ENCODE peak calls at places on chromosome 7, in five cellular contexts. R, P, T, A and B are unnamed samples.
A peak's percentile ranks its signal among the peaks of the same experiment; 100 is the strongest.

GRCh38 chr7:135905355-135905754 is 71.8 kb downstream of the MTPN start:
- DNase-seq in R (no peak), T (no peak), A (no peak), P (no peak), B (no peak)

GRCh38 chr7:157276731-157277562 is 59.9 kb upstream of the DNAJB6 start:
- DNase-seq in T (peak; percentile 46), A (peak; percentile 71), P (no peak), R (peak; percentile 71), B (no peak)

GRCh38 chr7:16644987-16645592 is 464 bp downstream of the ANKMY2 start:
- DNase-seq in A (peak; percentile 75), R (peak; percentile 72), P (peak; percentile 49), T (peak; percentile 52), B (no peak)

GRCh38 chr7:36406156-36406555 is 16.5 kb downstream of the ANLN start:
- DNase-seq in P (no peak), A (no peak), T (no peak), R (peak; percentile 10), B (no peak)

GRCh38 chr7:2033586-2034135 is 199.1 kb downstream of the MAD1L1 start:
- DNase-seq in R (no peak), T (no peak), P (no peak), A (peak; percentile 39), B (no peak)

GRCh38 chr7:2508327-2509231 is 11.0 kb upstream of the LFNG start:
- DNase-seq in T (no peak), P (no peak), A (peak; percentile 95), R (no peak), B (no peak)

GRCh38 chr7:3493499-3493898 is 192.4 kb downstream of the SDK1 start:
- DNase-seq in T (no peak), A (no peak), P (no peak), R (no peak), B (no peak)

GRCh38 chr7:55140221-55140980 is 121.6 kb downstream of the EGFR start:
- DNase-seq in T (no peak), A (no peak), R (no peak), P (no peak), B (no peak)

GRCh38 chr7:130154501-130155317 is 50.5 kb downstream of the TMEM209 start:
- DNase-seq in R (peak; percentile 89), T (peak; percentile 84), P (no peak), A (peak; percentile 83), B (peak; percentile 37)

GRCh38 chr7:112452102-112452888 is 2.0 kb downstream of the IFRD1 start:
- DNase-seq in R (no peak), P (peak; percentile 21), A (no peak), T (peak; percentile 51), B (no peak)

GRCh38 chr7:80294321-80294720 is 159.7 kb downstream of the GNAI1 start:
- DNase-seq in A (no peak), T (no peak), R (no peak), P (no peak), B (no peak)

GRCh38 chr7:123324283-123324682 is 124.5 kb upstream of the SLC13A1 start:
- DNase-seq in R (no peak), T (no peak), P (no peak), A (no peak), B (no peak)

GRCh38 chr7:100053201-100053600 is 3.6 kb downstream of the ZSCAN21 start:
- DNase-seq in T (no peak), R (peak; percentile 78), A (peak; percentile 9), P (peak; percentile 64), B (no peak)

GRCh38 chr7:2431260-2431867 is 28.0 kb downstream of the CHST12 start:
- DNase-seq in R (peak; percentile 89), T (peak; percentile 85), P (peak; percentile 21), A (no peak), B (no peak)

GRCh38 chr7:44281811-44282600 is 43.4 kb downstream of the CAMK2B start:
- DNase-seq in A (peak; percentile 56), P (no peak), R (peak; percentile 48), T (no peak), B (no peak)

GRCh38 chr7:36141850-36142249 is 11.2 kb upstream of the EEPD1 start:
- DNase-seq in P (no peak), T (no peak), A (no peak), R (no peak), B (no peak)

GRCh38 chr7:85068796-85069195 is 118.1 kb downstream of the SEMA3D start:
- DNase-seq in P (no peak), R (no peak), A (no peak), T (no peak), B (no peak)

GRCh38 chr7:106848851-106849442 is 16.1 kb upstream of the PIK3CG start:
- DNase-seq in A (no peak), T (no peak), R (no peak), P (no peak), B (no peak)

GRCh38 chr7:38950309-38950708 is 27.4 kb upstream of the POU6F2 start:
- DNase-seq in A (no peak), P (no peak), R (no peak), T (no peak), B (no peak)

GRCh38 chr7:130491841-130492518 is at the start of gene MEST:
- DNase-seq in R (peak; percentile 72), T (peak; percentile 59), A (peak; percentile 78), P (no peak), B (no peak)

GRCh38 chr7:122846591-122846990 is 39.7 kb downstream of the CADPS2 start:
- DNase-seq in A (no peak), R (no peak), P (no peak), T (no peak), B (no peak)

GRCh38 chr7:17369686-17370426 is 71.4 kb downstream of the AHR start:
- DNase-seq in P (peak; percentile 41), T (no peak), A (no peak), R (no peak), B (no peak)

GRCh38 chr7:125651823-125652528 is 722.4 kb upstream of the POT1 start:
- DNase-seq in P (no peak), A (no peak), R (peak; percentile 3), T (no peak), B (no peak)

GRCh38 chr7:16062269-16062668 is 359.1 kb downstream of the CRPPA start:
- DNase-seq in R (no peak), P (no peak), T (no peak), A (no peak), B (no peak)

GRCh38 chr7:103524042-103524907 is 78.3 kb upstream of the SLC26A5 start:
- DNase-seq in A (no peak), T (no peak), P (peak; percentile 7), R (peak; percentile 15), B (no peak)

GRCh38 chr7:87570178-87570577 is 30.5 kb downstream of the ABCB1 start:
- DNase-seq in R (no peak), P (no peak), A (no peak), T (no peak), B (no peak)

GRCh38 chr7:116731019-116731388 is 59.0 kb downstream of the MET start:
- DNase-seq in T (no peak), P (no peak), R (no peak), A (no peak), B (no peak)

GRCh38 chr7:116732788-116733709 is 61.1 kb downstream of the MET start:
- DNase-seq in T (no peak), R (no peak), P (no peak), A (no peak), B (no peak)

GRCh38 chr7:116731737-116732335 is 59.8 kb downstream of the MET start:
- DNase-seq in A (no peak), T (no peak), P (no peak), R (no peak), B (no peak)

GRCh38 chr7:116728413-116728812 is 56.4 kb downstream of the MET start:
- DNase-seq in R (no peak), T (no peak), A (no peak), P (no peak), B (no peak)

GRCh38 chr7:116730097-116731018 is 58.4 kb downstream of the MET start:
- DNase-seq in P (no peak), T (no peak), R (no peak), A (no peak), B (no peak)
- H3K4me3 ChIP-seq in P (no peak overlapping the region), T (no peak overlapping the region), R (no peak overlapping the region), A (no peak overlapping the region), B (no peak overlapping the region)

GRCh38 chr7:32809871-32810270 is 81.7 kb downstream of the KBTBD2 start:
- DNase-seq in P (no peak), A (no peak), R (no peak), T (no peak), B (no peak)
- H3K4me3 ChIP-seq in P (no peak overlapping the region), A (no peak overlapping the region), R (no peak overlapping the region), T (no peak overlapping the region), B (no peak overlapping the region)

DNA sequence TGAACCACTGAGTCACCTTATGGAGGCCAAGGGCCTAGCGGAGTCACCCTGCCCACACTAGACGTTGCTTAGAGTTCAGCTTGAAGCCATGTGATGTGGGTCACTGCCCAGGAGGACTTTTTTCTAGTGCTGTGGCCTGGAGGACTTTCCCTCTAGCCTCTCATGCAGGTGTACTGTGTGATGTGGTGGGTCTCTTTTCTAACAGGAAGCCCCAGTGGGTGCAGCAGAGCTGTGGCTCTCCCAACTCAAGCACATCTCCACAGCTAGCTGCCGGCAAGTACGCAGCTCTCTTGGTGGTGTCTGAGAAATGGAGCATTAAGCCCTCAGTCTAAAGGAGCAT is 13.6 kb downstream of the POR start:
- DNase-seq in T (no peak), P (no peak), A (no peak), R (no peak), B (no peak)
- H3K4me3 ChIP-seq in T (no peak overlapping the region), P (no peak overlapping the region), A (no peak overlapping the region), R (no peak overlapping the region), B (no peak overlapping the region)

DNA sequence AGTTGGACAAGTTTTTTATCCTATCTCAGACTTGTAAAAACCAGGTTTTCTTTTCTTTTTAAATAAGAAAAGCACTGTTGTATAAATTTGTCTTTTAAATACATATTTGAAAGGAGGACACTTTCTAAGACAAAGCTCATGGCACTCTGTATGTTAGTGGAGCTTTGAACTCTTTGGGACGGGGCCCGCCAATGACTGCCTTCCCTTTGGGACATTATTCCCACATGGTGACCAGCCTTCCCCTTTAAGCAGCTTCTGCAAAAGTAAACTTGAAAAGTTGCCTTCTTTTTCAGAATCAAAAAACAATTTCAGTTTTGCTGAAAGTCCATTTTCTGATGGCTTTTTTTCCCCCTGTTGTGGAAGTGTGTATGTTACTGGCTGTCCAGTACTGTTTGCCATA is 1.8 kb downstream of the CUX1 start:
- DNase-seq in A (no peak), T (no peak), P (no peak), R (no peak), B (no peak)
- H3K4me3 ChIP-seq in A (no peak overlapping the region), T (no peak overlapping the region), P (no peak overlapping the region), R (no peak overlapping the region), B (no peak overlapping the region)